ENCODE peak calls at places on chromosomes 7 and 10, in four cellular contexts. F, V, Y and E are unnamed samples.

GRCh38 chr10:16644146-16644545 is 122.5 kb upstream of the C1QL3 start:
- DNase-seq in F (no peak), V (no peak), Y (peak; percentile 83), E (no peak)

GRCh38 chr10:33819206-33819605 is 484.7 kb upstream of the NRP1 start:
- DNase-seq in F (no peak), V (no peak), Y (peak; percentile 2), E (no peak)

GRCh38 chr7:77415474-77415821 is 701 bp downstream of the GSAP start:
- DNase-seq in F (peak; percentile 48), V (no peak), Y (peak; percentile 31), E (no peak)

GRCh38 chr7:100890640-100891521 is 1.4 kb upstream of the UFSP1 start:
- DNase-seq in F (no peak), V (no peak), Y (no peak), E (peak; percentile 79)

GRCh38 chr7:19239951-19240350 is 94.7 kb upstream of the FERD3L start:
- DNase-seq in F (no peak), V (no peak), Y (no peak), E (no peak)

GRCh38 chr7:95427914-95428516 is 6.8 kb downstream of the PON2 start:
- DNase-seq in F (no peak), V (no peak), Y (no peak), E (no peak)

GRCh38 chr7:106050002-106050742 is 61.9 kb downstream of the SYPL1 start:
- DNase-seq in F (no peak), V (no peak), Y (peak; percentile 51), E (peak; percentile 85)

GRCh38 chr7:127514499-127514898 is 70.9 kb downstream of the GCC1 start:
- DNase-seq in F (peak; percentile 28), V (no peak), Y (peak; percentile 36), E (no peak)

GRCh38 chr7:105352018-105352612 is 36.6 kb downstream of the SRPK2 start:
- DNase-seq in F (peak; percentile 92), V (peak; percentile 15), Y (peak; percentile 81), E (no peak)

GRCh38 chr10:43595739-43596298 is 10.4 kb upstream of the ZNF485 start:
- DNase-seq in F (peak; percentile 77), V (no peak), Y (peak; percentile 16), E (no peak)

GRCh38 chr10:35462491-35462934 is 126.2 kb downstream of the CCNY start:
- DNase-seq in F (peak; percentile 67), V (no peak), Y (no peak), E (peak; percentile 75)

GRCh38 chr10:132183046-132183445 is 3.7 kb upstream of the DPYSL4 start:
- DNase-seq in F (no peak), V (no peak), Y (no peak), E (no peak)

GRCh38 chr7:111405621-111406020 is 156.7 kb downstream of the IMMP2L start:
- DNase-seq in F (no peak), V (no peak), Y (no peak), E (no peak)

GRCh38 chr7:29565982-29566746 is 2.5 kb downstream of the PRR15 start:
- DNase-seq in F (no peak), V (no peak), Y (peak; percentile 17), E (peak; percentile 53)

GRCh38 chr10:98168766-98169165 is 34.3 kb downstream of the R3HCC1L start:
- DNase-seq in F (no peak), V (no peak), Y (no peak), E (no peak)

GRCh38 chr7:131300572-131301466 is 26.9 kb upstream of the MKLN1 start:
- DNase-seq in F (no peak), V (no peak), Y (no peak), E (no peak)

GRCh38 chr10:122149607-122150505 is 121.2 kb upstream of the BTBD16 start:
- DNase-seq in F (no peak), V (no peak), Y (no peak), E (peak; percentile 53)

GRCh38 chr10:87547734-87548311 is 43.1 kb downstream of the MINPP1 start:
- DNase-seq in F (no peak), V (no peak), Y (peak; percentile 91), E (no peak)

GRCh38 chr10:30553625-30554442 is 75.7 kb downstream of the LYZL2 start:
- DNase-seq in F (no peak), V (no peak), Y (peak; percentile 54), E (peak; percentile 86)

GRCh38 chr7:3461923-3462322 is 160.9 kb downstream of the SDK1 start:
- DNase-seq in F (no peak), V (peak; percentile 34), Y (no peak), E (no peak)

GRCh38 chr10:78456649-78457400 is 423.2 kb downstream of the RPS24 start:
- DNase-seq in F (no peak), V (no peak), Y (no peak), E (no peak)

GRCh38 chr7:154863766-154864530 is 139.0 kb downstream of the PAXIP1 start:
- DNase-seq in F (no peak), V (no peak), Y (no peak), E (no peak)

GRCh38 chr7:922334-923107 is 32.0 kb downstream of the ADAP1 start:
- DNase-seq in F (no peak), V (peak; percentile 32), Y (no peak), E (peak; percentile 30)